ENCODE peak calls at places on chromosome 7, in seven cellular contexts. U is H1, S is A549, V is uterus, I is right atrium auricular region, X is H9, Q is OCI-LY7. A is an unnamed sample.

GRCh38 chr7:1715331-1715625 is 45.2 kb downstream of the ELFN1 start:
- DNase-seq in U (no peak), S (no peak), V (no peak), I (no peak), X (no peak), Q (no peak), A (no peak)

GRCh38 chr7:13874783-13875182 is 114.7 kb downstream of the ETV1 start:
- DNase-seq in U (no peak), S (no peak), V (no peak), I (no peak), X (no peak), Q (no peak), A (no peak)

GRCh38 chr7:77738871-77739270 is 42.6 kb downstream of the RSBN1L start:
- DNase-seq in U (no peak), S (peak), V (no peak), I (no peak), X (no peak), Q (no peak), A (no peak)

GRCh38 chr7:90629306-90629918 is 33.3 kb downstream of the CDK14 start:
- DNase-seq in U (no peak), S (peak), V (no peak), I (no peak), X (no peak), Q (peak), A (no peak)

GRCh38 chr7:116512524-116513188 is 12.2 kb upstream of the CAV1 start:
- DNase-seq in U (no peak), S (no peak), V (no peak), I (no peak), X (no peak), Q (no peak), A (no peak)

GRCh38 chr7:70602135-70602534 is 529.8 kb upstream of the GALNT17 start:
- DNase-seq in U (no peak), S (no peak), V (no peak), I (no peak), X (no peak), Q (no peak), A (no peak)

GRCh38 chr7:113831509-113831908 is 87.3 kb downstream of the PPP1R3A start:
- DNase-seq in U (no peak), S (peak), V (no peak), I (no peak), X (no peak), Q (no peak), A (no peak)

GRCh38 chr7:86207740-86208139 is 436.0 kb upstream of the GRM3 start:
- DNase-seq in U (no peak), S (no peak), V (no peak), I (no peak), X (no peak), Q (no peak), A (no peak)

GRCh38 chr7:7321681-7322080 is 139.3 kb downstream of the C1GALT1 start:
- DNase-seq in U (no peak), S (peak), V (no peak), I (no peak), X (no peak), Q (peak), A (no peak)

GRCh38 chr7:93949468-93949867 is 27.9 kb downstream of the GNG11 start:
- DNase-seq in U (no peak), S (peak), V (no peak), I (no peak), X (no peak), Q (no peak), A (no peak)

GRCh38 chr7:3149231-3149960 is 105.7 kb upstream of the CARD11 start:
- DNase-seq in U (no peak), S (no peak), V (no peak), I (no peak), X (no peak), Q (no peak), A (no peak)

GRCh38 chr7:36514289-36515243 is 124.9 kb downstream of the ANLN start:
- DNase-seq in U (no peak), S (no peak), V (no peak), I (no peak), X (no peak), Q (no peak), A (no peak)

GRCh38 chr7:20085086-20085485 is 132.1 kb downstream of the MACC1 start:
- DNase-seq in U (no peak), S (no peak), V (no peak), I (no peak), X (no peak), Q (no peak), A (no peak)

GRCh38 chr7:157097056-157097329 is 41.7 kb upstream of the UBE3C start:
- DNase-seq in U (no peak), S (no peak), V (no peak), I (no peak), X (no peak), Q (no peak), A (no peak)

GRCh38 chr7:44484482-44485313 is 5.8 kb downstream of the NUDCD3 start:
- DNase-seq in U (no peak), S (no peak), V (no peak), I (no peak), X (no peak), Q (no peak), A (no peak)

GRCh38 chr7:18474944-18475343 is 20.6 kb upstream of the HDAC9 start:
- DNase-seq in U (no peak), S (no peak), V (no peak), I (no peak), X (no peak), Q (no peak), A (no peak)

GRCh38 chr7:128322040-128322643 is 21.6 kb downstream of the RBM28 start:
- DNase-seq in U (no peak), S (peak), V (no peak), I (no peak), X (no peak), Q (peak), A (no peak)

GRCh38 chr7:94258418-94258817 is 136.3 kb upstream of the COL1A2 start:
- DNase-seq in U (no peak), S (no peak), V (no peak), I (no peak), X (no peak), Q (no peak), A (no peak)

GRCh38 chr7:87312215-87312865 is 33.1 kb upstream of the CROT start:
- DNase-seq in U (peak), S (peak), V (peak), I (no peak), X (peak), Q (peak), A (peak)

GRCh38 chr7:54116956-54117355 is 425.2 kb upstream of the VSTM2A start:
- DNase-seq in U (no peak), S (no peak), V (no peak), I (no peak), X (no peak), Q (no peak), A (no peak)

GRCh38 chr7:100705341-100705752 is 574 bp upstream of the POP7 start:
- DNase-seq in U (peak), S (peak), V (peak), I (peak), X (peak), Q (peak), A (peak)

GRCh38 chr7:85229544-85229943 is 42.7 kb upstream of the SEMA3D start:
- DNase-seq in U (no peak), S (no peak), V (no peak), I (no peak), X (no peak), Q (no peak), A (no peak)

GRCh38 chr7:41882745-41883527 is 180.0 kb upstream of the INHBA start:
- DNase-seq in U (no peak), S (no peak), V (no peak), I (no peak), X (no peak), Q (no peak), A (no peak)

GRCh38 chr7:635227-635626 is 91.3 kb upstream of the DNAAF5 start:
- DNase-seq in U (no peak), S (no peak), V (no peak), I (no peak), X (no peak), Q (no peak), A (no peak)

GRCh38 chr7:633381-634018 is 93.0 kb upstream of the DNAAF5 start:
- DNase-seq in U (no peak), S (no peak), V (no peak), I (no peak), X (no peak), Q (no peak), A (no peak)

GRCh38 chr7:638256-639011 is 88.1 kb upstream of the DNAAF5 start:
- DNase-seq in U (no peak), S (no peak), V (no peak), I (no peak), X (no peak), Q (no peak), A (no peak)

GRCh38 chr7:637826-638225 is 88.7 kb upstream of the DNAAF5 start:
- DNase-seq in U (no peak), S (no peak), V (no peak), I (no peak), X (no peak), Q (no peak), A (no peak)

GRCh38 chr7:636396-636795 is 90.1 kb upstream of the DNAAF5 start:
- DNase-seq in U (no peak), S (peak), V (no peak), I (no peak), X (no peak), Q (no peak), A (no peak)
- TF ChIP-seq CTCF in U (peak), S (peak), V (no peak), I (no peak), X (peak), Q (no peak), A (no peak)

DNA sequence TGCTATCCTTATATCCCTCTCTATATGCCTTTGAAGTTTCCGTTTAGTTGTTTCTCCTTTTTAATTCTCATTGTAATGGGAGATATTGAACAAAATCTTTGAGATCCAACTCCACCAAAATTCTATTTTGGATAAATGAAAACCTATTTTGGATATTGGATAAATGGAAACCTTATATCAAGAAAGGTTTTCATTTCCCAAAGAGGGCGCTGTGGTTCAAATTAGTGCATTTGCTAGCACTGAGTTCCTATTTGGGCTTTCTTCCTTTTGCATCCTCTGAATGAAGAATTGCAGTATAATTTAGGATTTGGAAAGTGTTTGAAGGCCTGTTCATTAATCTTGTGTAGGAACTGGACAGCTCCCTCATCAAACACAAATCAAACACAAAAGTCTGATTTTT is 80.7 kb upstream of the KLF14 start:
- DNase-seq in U (no peak), S (peak), V (no peak), I (no peak), X (no peak), Q (peak), A (no peak)
- TF ChIP-seq CTCF in U (no peak), S (peak), V (peak), I (no peak), X (peak), Q (peak), A (peak)

GRCh38 chr7:102452451-102452850 is 12.2 kb downstream of the ALKBH4 start:
- DNase-seq in U (no peak), S (no peak), V (no peak), I (no peak), X (no peak), Q (no peak), A (no peak)

GRCh38 chr7:102449136-102449535 is 15.5 kb downstream of the ALKBH4 start:
- DNase-seq in U (no peak), S (no peak), V (no peak), I (no peak), X (no peak), Q (no peak), A (no peak)

GRCh38 chr7:102447311-102447710 is 13.9 kb downstream of the ORAI2 start:
- DNase-seq in U (no peak), S (no peak), V (no peak), I (no peak), X (no peak), Q (no peak), A (no peak)

GRCh38 chr7:102451371-102452054 is 13.2 kb downstream of the ALKBH4 start:
- DNase-seq in U (no peak), S (no peak), V (no peak), I (no peak), X (peak), Q (peak), A (no peak)

GRCh38 chr7:102450242-102450641 is 14.4 kb downstream of the ALKBH4 start:
- DNase-seq in U (no peak), S (no peak), V (no peak), I (no peak), X (no peak), Q (peak), A (no peak)
- TF ChIP-seq CTCF in U (peak), S (peak), V (no peak), I (no peak), X (peak), Q (peak), A (peak)

GRCh38 chr7:139699640-139700504 is 77.9 kb downstream of the HIPK2 start:
- DNase-seq in U (no peak), S (peak), V (no peak), I (no peak), X (peak), Q (no peak), A (no peak)
- TF ChIP-seq CTCF in U (peak), S (no peak), V (no peak), I (no peak), X (peak), Q (peak), A (no peak)

DNA sequence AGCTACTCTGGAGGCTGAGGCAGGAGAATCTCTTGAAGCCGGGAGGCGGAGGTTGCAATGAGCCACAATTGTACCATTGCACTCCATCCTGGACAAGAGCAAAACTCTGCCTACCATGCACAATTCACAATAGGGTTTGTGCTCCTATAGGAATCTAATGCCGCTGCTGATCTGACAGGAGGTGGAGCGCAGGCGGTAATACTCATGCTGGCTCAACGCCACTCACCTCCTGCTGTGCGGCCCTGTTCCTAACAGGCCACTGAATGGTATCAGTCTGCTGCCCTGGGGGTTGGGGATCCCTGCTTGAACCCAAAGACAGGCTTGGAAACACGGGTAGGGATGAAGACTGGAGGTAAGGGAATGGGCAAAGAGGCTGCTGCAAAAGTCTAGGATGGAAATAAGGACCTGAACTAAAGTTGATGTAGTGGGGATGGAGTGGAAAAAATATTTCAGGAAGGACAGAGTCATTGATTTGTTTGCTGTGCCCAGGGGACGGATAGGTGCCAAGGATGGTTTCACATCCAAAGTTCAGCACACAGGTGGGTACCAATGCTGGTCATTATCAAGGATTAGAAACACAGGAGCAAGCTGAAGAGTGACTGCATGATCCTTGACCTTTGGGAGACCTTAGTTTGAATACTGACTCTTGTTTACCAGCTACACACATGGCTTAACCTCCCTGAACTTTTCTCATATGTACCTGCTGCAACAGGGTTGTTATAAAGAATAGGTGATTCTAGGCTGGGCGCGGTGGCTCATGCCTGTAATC is 2.2 kb downstream of the MRPS17 start:
- DNase-seq in U (no peak), S (no peak), V (no peak), I (no peak), X (no peak), Q (no peak), A (no peak)
- TF ChIP-seq CTCF in U (no peak), S (no peak), V (no peak), I (no peak), X (no peak), Q (no peak), A (no peak)

DNA sequence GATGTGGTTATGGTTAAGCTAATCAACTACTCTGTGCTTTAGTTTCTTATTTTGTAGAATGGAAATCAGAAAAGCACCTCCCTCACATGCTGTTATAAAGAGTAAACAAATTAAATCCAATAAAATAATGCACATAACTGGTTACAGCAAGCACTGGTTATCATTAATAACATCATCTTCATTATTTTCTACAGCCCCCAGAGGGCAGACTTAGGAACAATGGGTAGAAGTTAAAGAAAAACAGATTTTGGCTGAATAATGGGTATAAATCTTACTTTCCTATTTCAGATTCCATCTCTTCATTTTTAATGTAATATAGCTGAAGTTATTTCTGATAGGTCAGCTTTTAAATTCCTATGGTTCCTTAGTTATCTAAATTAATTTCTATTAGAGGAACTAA is 126.5 kb downstream of the DOCK4 start:
- DNase-seq in U (no peak), S (no peak), V (no peak), I (no peak), X (no peak), Q (no peak), A (no peak)
- TF ChIP-seq CTCF in U (no peak), S (no peak), V (no peak), I (no peak), X (peak), Q (peak), A (peak)

DNA sequence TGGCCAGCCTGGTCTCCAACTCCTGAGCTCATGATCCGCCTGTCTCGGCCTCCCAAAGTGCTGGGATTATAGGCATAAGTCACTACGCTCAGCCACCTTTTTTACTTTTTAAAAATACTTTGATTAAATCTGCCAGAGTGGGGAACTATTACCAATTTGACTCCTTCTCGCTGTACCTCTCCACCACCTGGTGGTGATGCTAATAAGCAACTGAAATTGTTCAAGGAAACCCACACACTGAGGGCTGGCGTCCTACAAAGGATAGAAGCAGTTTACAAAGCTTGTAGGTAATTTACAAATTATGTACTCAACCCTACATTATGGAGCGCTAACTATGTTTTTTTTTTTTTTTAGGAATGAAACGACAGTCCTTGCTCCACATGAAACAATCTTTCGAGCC is 111.1 kb downstream of the CPED1 start:
- DNase-seq in U (no peak), S (no peak), V (no peak), I (no peak), X (peak), Q (peak), A (no peak)
- TF ChIP-seq CTCF in U (no peak), S (no peak), V (no peak), I (no peak), X (peak), Q (peak), A (no peak)